ENCODE peak calls at places on chromosomes 3 and 15, in four cellular contexts. T is K562, R is GM12878, A is A549. U is an unnamed sample.

GRCh38 chr3:72768976-72769375 is 79.3 kb downstream of the SHQ1 start:
- DNase-seq in T (no peak), A (no peak), R (no peak), U (no peak)

GRCh38 chr3:71771126-71771525 is 13.8 kb downstream of the PROK2 start:
- DNase-seq in R (no peak), A (no peak), T (no peak), U (no peak)

GRCh38 chr15:41892621-41893421 is 1.0 kb downstream of the SPTBN5 start:
- DNase-seq in R (no peak), T (no peak), A (no peak), U (no peak)

GRCh38 chr3:179887566-179887965 is 149.2 kb downstream of the PEX5L start:
- DNase-seq in A (no peak), R (no peak), T (no peak), U (no peak)

GRCh38 chr3:144586382-144586781 is 614.8 kb downstream of the DIPK2A start:
- DNase-seq in R (no peak), A (no peak), T (no peak), U (peak)

GRCh38 chr3:123421353-123422174 is 27.3 kb downstream of the ADCY5 start:
- DNase-seq in T (no peak), R (no peak), A (no peak), U (no peak)

GRCh38 chr3:29465836-29466235 is 185.0 kb downstream of the RBMS3 start:
- DNase-seq in R (no peak), A (no peak), T (no peak), U (no peak)

GRCh38 chr3:124250053-124250452 is 258.1 kb upstream of the ROPN1 start:
- DNase-seq in R (no peak), T (no peak), A (no peak), U (no peak)

GRCh38 chr3:184694266-184694665 is 17.6 kb downstream of the MAGEF1 start:
- DNase-seq in R (no peak), T (no peak), A (no peak), U (no peak)

GRCh38 chr3:184688872-184689271 is 23.0 kb downstream of the MAGEF1 start:
- DNase-seq in R (no peak), T (no peak), A (no peak), U (no peak)

GRCh38 chr3:184690236-184690883 is 21.5 kb downstream of the MAGEF1 start:
- DNase-seq in R (no peak), A (no peak), T (no peak), U (no peak)

GRCh38 chr3:184693011-184693975 is 18.6 kb downstream of the MAGEF1 start:
- DNase-seq in T (no peak), R (no peak), A (no peak), U (no peak)

DNA sequence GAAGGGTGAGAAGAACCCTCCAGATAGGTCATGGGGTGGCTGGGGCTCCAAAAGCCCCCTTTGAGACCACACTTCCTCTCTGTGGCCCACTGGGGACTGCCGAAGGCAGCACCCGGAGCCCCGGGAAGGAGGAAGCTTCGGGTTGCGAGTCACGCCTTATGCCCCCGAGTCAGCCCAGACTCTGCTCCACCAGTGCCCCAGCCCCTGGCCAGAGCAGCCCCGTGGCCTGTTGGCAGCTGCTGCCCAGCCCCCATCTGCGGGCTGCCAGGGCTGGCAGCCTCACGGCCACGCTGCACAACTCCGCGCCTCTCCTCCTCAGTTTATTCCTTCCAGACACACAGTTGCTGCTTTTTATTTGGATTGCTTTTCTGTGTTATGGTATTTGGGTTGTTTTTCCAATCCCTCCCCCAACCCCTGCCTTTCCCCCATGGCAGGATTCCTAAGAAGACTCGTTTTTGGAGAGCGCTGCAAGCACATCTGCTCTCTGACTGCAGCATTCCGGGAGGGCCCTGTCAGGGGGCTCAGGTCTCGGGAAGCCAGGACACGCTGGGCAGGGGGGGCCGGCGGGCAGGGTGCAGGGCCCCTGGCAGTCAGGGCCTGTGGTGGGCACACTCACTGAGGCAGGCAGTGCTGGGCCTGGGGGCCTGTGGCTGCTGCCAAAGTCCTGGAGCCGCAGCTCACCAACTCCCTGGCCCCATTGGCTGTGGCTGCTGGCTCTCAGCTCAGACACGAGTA is 20.3 kb downstream of the MAGEF1 start:
- DNase-seq in A (no peak), R (no peak), T (no peak), U (no peak)
- TF ChIP-seq CHD4 in A (no peak), R (no peak), T (no peak), U (no peak)

GRCh38 chr3:40313975-40314860 is 4.7 kb downstream of the EIF1B start:
- DNase-seq in T (no peak), A (no peak), R (no peak), U (peak)

GRCh38 chr3:40321818-40322217 is 12.3 kb downstream of the EIF1B start:
- DNase-seq in A (no peak), T (no peak), R (no peak), U (no peak)

GRCh38 chr3:40312661-40313226 is 3.2 kb downstream of the EIF1B start:
- DNase-seq in R (no peak), A (no peak), T (peak), U (no peak)

GRCh38 chr3:40317061-40317676 is 7.7 kb downstream of the EIF1B start:
- DNase-seq in T (peak), A (peak), R (no peak), U (peak)
- TF ChIP-seq CHD4 in T (no peak), A (no peak), R (no peak), U (no peak)

GRCh38 chr3:196650740-196651311 is 11.3 kb downstream of the NRROS start:
- DNase-seq in A (peak), T (peak), R (no peak), U (peak)
- TF ChIP-seq CHD4 in A (no peak), T (no peak), R (no peak), U (no peak)

GRCh38 chr15:31262901-31263671 is 63.5 kb upstream of the KLF13 start:
- DNase-seq in T (no peak), R (peak), A (no peak), U (no peak)
- TF ChIP-seq CHD4 in T (no peak), R (no peak), A (no peak), U (no peak)